ENCODE peak calls at places on chromosomes 6 and 20, in eight cellular contexts. D is stimulated activated CD4-positive, alpha-beta T cell treated with anti-CD3 and anti-CD28 coated beads, Interleukin-2, amount 100 ng/mL, for 4 hours; J is Daoy; K is RPMI7951; O is AG09319; Z is fibroblast of the aortic adventitia; C is neuronal stem cell; V is activated CD8-positive, alpha-beta T cell treated with anti-CD3 and anti-CD28 coated beads for 36 hours. R is an unnamed sample.

GRCh38 chr20:62134735-62135231 is 8.4 kb downstream of the PSMA7 start:
- DNase-seq in J (no peak), V (no peak), O (no peak), D (no peak), K (peak; percentile 37), C (no peak), Z (peak; percentile 60), R (no peak)

GRCh38 chr6:127967708-127968107 is 66.8 kb upstream of the THEMIS start:
- DNase-seq in Z (no peak), V (peak; percentile 65), J (no peak), D (no peak), K (no peak), C (no peak), O (no peak), R (no peak)

GRCh38 chr20:37383229-37383989 is 37.5 kb downstream of the SRC start:
- DNase-seq in J (peak; percentile 85), K (peak; percentile 22), D (no peak), V (peak; percentile 66), Z (peak; percentile 38), O (peak; percentile 44), C (no peak), R (no peak)

GRCh38 chr6:79586548-79586947 is 44.6 kb upstream of the SH3BGRL2 start:
- DNase-seq in J (peak; percentile 22), C (no peak), Z (peak; percentile 33), O (no peak), K (no peak), D (no peak), V (no peak), R (no peak)

GRCh38 chr20:38217791-38218565 is 42.6 kb downstream of the KIAA1755 start:
- DNase-seq in D (no peak), O (peak; percentile 92), K (peak; percentile 100), J (peak; percentile 95), Z (peak; percentile 96), V (no peak), C (no peak), R (no peak)

GRCh38 chr6:138809677-138810076 is 13.8 kb downstream of the ECT2L start:
- DNase-seq in K (no peak), C (no peak), D (no peak), V (no peak), J (no peak), Z (no peak), O (no peak), R (no peak)

GRCh38 chr6:49327005-49327404 is 136.0 kb downstream of the MMUT start:
- DNase-seq in C (no peak), Z (peak; percentile 32), V (no peak), O (no peak), D (no peak), J (no peak), K (no peak), R (no peak)

GRCh38 chr6:2596222-2596621 is 154.5 kb downstream of the MYLK4 start:
- DNase-seq in Z (no peak), V (peak; percentile 9), J (peak; percentile 35), O (no peak), K (no peak), D (no peak), C (no peak), R (no peak)

GRCh38 chr6:15526129-15526764 is 136.6 kb downstream of the DTNBP1 start:
- DNase-seq in J (no peak), K (no peak), C (no peak), O (no peak), Z (no peak), D (no peak), V (no peak), R (no peak)

GRCh38 chr6:85641522-85641915 is 1.2 kb downstream of the SYNCRIP start:
- DNase-seq in K (peak; percentile 11), J (peak; percentile 50), D (no peak), Z (no peak), C (no peak), V (no peak), O (no peak), R (peak; percentile 2)

GRCh38 chr6:35170166-35170565 is 29.0 kb upstream of the TCP11 start:
- DNase-seq in V (no peak), K (no peak), C (no peak), J (no peak), O (no peak), D (no peak), Z (peak; percentile 57), R (no peak)

GRCh38 chr20:63913768-63914167 is 18.8 kb downstream of the DNAJC5 start:
- DNase-seq in O (no peak), C (no peak), D (no peak), V (no peak), Z (no peak), J (no peak), K (no peak), R (no peak)

GRCh38 chr6:112225691-112226090 is 28.7 kb downstream of the LAMA4 start:
- DNase-seq in K (no peak), C (no peak), J (no peak), D (no peak), V (no peak), O (peak; percentile 73), Z (no peak), R (no peak)

GRCh38 chr20:30284533-30284932 is 972.9 kb upstream of the DEFB115 start:
- DNase-seq in V (no peak), K (no peak), Z (no peak), O (no peak), D (no peak), J (no peak), C (no peak), R (no peak)

GRCh38 chr6:143224516-143224915 is 163.8 kb downstream of the AIG1 start:
- DNase-seq in K (peak; percentile 31), O (no peak), C (no peak), J (no peak), Z (no peak), D (no peak), V (no peak), R (no peak)

GRCh38 chr6:18350271-18350670 is 36.9 kb upstream of the RNF144B start:
- DNase-seq in D (no peak), O (no peak), C (no peak), Z (no peak), K (no peak), V (no peak), J (no peak), R (no peak)

GRCh38 chr6:88402909-88403308 is 236.8 kb upstream of the CNR1 start:
- DNase-seq in O (no peak), J (no peak), C (no peak), Z (no peak), V (no peak), K (no peak), D (no peak), R (no peak)

GRCh38 chr6:149895702-149896310 is 2.1 kb downstream of the RAET1E start:
- DNase-seq in J (peak; percentile 96), C (no peak), V (peak; percentile 71), K (peak; percentile 97), Z (peak; percentile 45), O (no peak), D (no peak), R (peak; percentile 8)

GRCh38 chr20:2801459-2801728 is 967 bp upstream of the CPXM1 start:
- DNase-seq in Z (no peak), J (no peak), D (no peak), V (no peak), O (no peak), K (peak; percentile 33), C (no peak), R (no peak)

GRCh38 chr6:107769053-107769658 is 55.0 kb downstream of the SCML4 start:
- DNase-seq in V (no peak), Z (no peak), D (no peak), J (no peak), K (no peak), O (no peak), C (no peak), R (no peak)

GRCh38 chr6:134938896-134939295 is 11.0 kb downstream of the ALDH8A1 start:
- DNase-seq in V (peak; percentile 93), D (peak; percentile 79), C (no peak), Z (no peak), K (no peak), J (peak; percentile 43), O (no peak), R (peak; percentile 20)

GRCh38 chr20:35952480-35953410 is 1.6 kb downstream of the SCAND1 start:
- DNase-seq in V (peak; percentile 9), C (no peak), J (peak; percentile 10), Z (peak; percentile 36), O (no peak), D (no peak), K (peak; percentile 26), R (no peak)

GRCh38 chr6:75458895-75459294 is 34.7 kb downstream of the FILIP1 start:
- DNase-seq in Z (peak; percentile 90), C (no peak), O (peak; percentile 29), V (no peak), D (no peak), J (no peak), K (no peak), R (no peak)

GRCh38 chr6:170525795-170526194 is 27.3 kb downstream of the PSMB1 start:
- DNase-seq in K (no peak), J (no peak), Z (no peak), D (no peak), V (no peak), O (no peak), C (no peak), R (no peak)

GRCh38 chr6:142088858-142089216 is 43.9 kb upstream of the GJE1 start:
- DNase-seq in V (no peak), C (no peak), K (peak; percentile 46), Z (peak; percentile 15), D (no peak), O (no peak), J (peak; percentile 39), R (no peak)

GRCh38 chr6:129248976-129249375 is 366.0 kb downstream of the LAMA2 start:
- DNase-seq in O (no peak), Z (no peak), K (no peak), C (no peak), D (no peak), V (no peak), J (no peak), R (no peak)

GRCh38 chr20:34515484-34516037 is 661 bp upstream of the DYNLRB1 start:
- DNase-seq in Z (no peak), C (peak; percentile 46), D (peak; percentile 54), K (peak; percentile 64), V (peak; percentile 88), O (no peak), J (peak; percentile 73), R (peak; percentile 65)

GRCh38 chr6:142605922-142606321 is 304.1 kb downstream of the ADGRG6 start:
- DNase-seq in K (peak; percentile 63), C (no peak), Z (peak; percentile 70), D (no peak), O (peak; percentile 11), J (peak; percentile 36), V (no peak), R (no peak)

GRCh38 chr6:75230484-75231325 is 12.9 kb downstream of the COX7A2 start:
- DNase-seq in V (no peak), J (peak; percentile 54), C (peak; percentile 33), Z (peak; percentile 78), D (no peak), K (peak; percentile 48), O (no peak), R (no peak)

GRCh38 chr6:89260310-89260709 is 43.2 kb upstream of the GABRR1 start:
- DNase-seq in K (no peak), Z (no peak), D (no peak), C (no peak), V (no peak), O (no peak), J (no peak), R (no peak)

GRCh38 chr6:33763483-33763882 is 16.8 kb upstream of the IP6K3 start:
- DNase-seq in J (no peak), V (no peak), O (no peak), K (no peak), D (no peak), Z (no peak), C (no peak), R (no peak)

GRCh38 chr6:94041930-94042724 is 622.8 kb upstream of the EPHA7 start:
- DNase-seq in O (no peak), J (no peak), Z (no peak), V (no peak), C (no peak), K (no peak), D (no peak), R (no peak)

GRCh38 chr6:41784581-41785171 is 2.8 kb upstream of the TOMM6 start:
- DNase-seq in C (no peak), D (no peak), V (no peak), Z (no peak), O (no peak), K (no peak), J (no peak), R (no peak)